ENCODE peak calls at places on chromosomes 11 and 22, in four cellular contexts. N is fibroblast of lung, I is IMR-90, W is stomach. S is an unnamed sample. For H3K27me3, the result is how much of the 10 kb centered on the place peaks cover.

GRCh38 chr11:47272706-47273105 is 2.8 kb downstream of the MADD start:
- DNase-seq in N (no peak), I (peak), W (no peak), S (no peak)

GRCh38 chr11:17263803-17264202 is 12.7 kb upstream of the NUCB2 start:
- DNase-seq in N (peak), I (peak), W (no peak), S (no peak)

GRCh38 chr11:492416-493226 is 14.4 kb downstream of the RNH1 start:
- DNase-seq in N (no peak), I (no peak), W (no peak), S (no peak)

GRCh38 chr11:76640540-76640939 is 30.0 kb downstream of the LRRC32 start:
- DNase-seq in N (no peak), I (no peak), W (no peak), S (no peak)

GRCh38 chr22:43053176-43053575 is 36.0 kb downstream of the TTLL1 start:
- DNase-seq in N (no peak), I (no peak), W (no peak), S (no peak)

GRCh38 chr11:76550781-76551180 is 106.0 kb downstream of the EMSY start:
- DNase-seq in N (no peak), I (no peak), W (no peak), S (no peak)

GRCh38 chr11:108220721-108221346 is 1.6 kb downstream of the NPAT start:
- DNase-seq in N (no peak), I (no peak), W (no peak), S (no peak)

GRCh38 chr11:68275721-68276488 is 4.1 kb upstream of the C11orf24 start:
- DNase-seq in N (no peak), I (no peak), W (no peak), S (no peak)

GRCh38 chr11:75288846-75289760 is 48.5 kb downstream of the TPBGL start:
- DNase-seq in N (peak), I (no peak), W (no peak), S (no peak)

GRCh38 chr11:5691963-5692358 is 2.4 kb downstream of the TRIM22 start:
- DNase-seq in N (no peak), I (no peak), W (no peak), S (no peak)
- H3K4me3 ChIP-seq in N (peak), I (no peak), W (no peak), S (peak)

GRCh38 chr11:126345759-126346585 is 9.5 kb upstream of the ST3GAL4 start:
- DNase-seq in N (peak), I (peak), W (no peak), S (no peak)
- H3K27ac ChIP-seq in N (peak), I (peak), W (peak), S (no peak)

GRCh38 chr22:26636296-26636695 is 14.5 kb downstream of the CRYBA4 start:
- DNase-seq in N (no peak), I (no peak), W (no peak), S (no peak)
- H3K27me3 ChIP-seq in N (under half), I (under half), W (under half), S (under half)

GRCh38 chr11:62857541-62857982 is 18.2 kb upstream of the WDR74 start:
- DNase-seq in N (peak), I (peak), W (no peak), S (no peak)
- H3K4me3 ChIP-seq in N (peak), I (no peak), W (no peak), S (no peak)

DNA sequence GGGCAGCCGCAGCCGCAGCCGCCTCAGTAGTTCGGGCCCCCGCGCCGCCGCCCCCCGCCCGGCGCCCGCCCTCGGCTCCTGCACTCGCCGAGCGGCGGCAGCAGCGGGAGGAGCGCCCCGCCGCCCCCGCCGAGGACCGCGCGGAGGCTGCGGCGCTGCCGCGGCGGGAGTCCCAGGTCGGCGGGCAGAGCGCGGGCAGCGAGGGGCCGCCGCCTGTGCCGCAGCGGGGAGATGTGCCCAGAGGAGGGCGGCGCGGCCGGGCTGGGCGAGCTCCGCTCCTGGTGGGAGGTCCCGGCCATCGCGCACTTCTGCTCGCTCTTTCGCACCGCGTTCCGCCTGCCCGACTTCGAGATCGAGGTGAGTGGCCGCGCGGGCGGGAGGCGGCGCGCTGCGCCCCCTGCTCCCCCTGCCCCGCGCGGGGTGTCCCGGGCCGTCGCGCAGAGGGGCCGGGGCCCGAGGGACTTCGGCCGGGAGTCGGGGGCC is 334 bp downstream of the CECR2 start:
- DNase-seq in N (no peak), I (no peak), W (no peak), S (no peak)
- H3K27ac ChIP-seq in N (no peak), I (no peak), W (peak), S (no peak)

DNA sequence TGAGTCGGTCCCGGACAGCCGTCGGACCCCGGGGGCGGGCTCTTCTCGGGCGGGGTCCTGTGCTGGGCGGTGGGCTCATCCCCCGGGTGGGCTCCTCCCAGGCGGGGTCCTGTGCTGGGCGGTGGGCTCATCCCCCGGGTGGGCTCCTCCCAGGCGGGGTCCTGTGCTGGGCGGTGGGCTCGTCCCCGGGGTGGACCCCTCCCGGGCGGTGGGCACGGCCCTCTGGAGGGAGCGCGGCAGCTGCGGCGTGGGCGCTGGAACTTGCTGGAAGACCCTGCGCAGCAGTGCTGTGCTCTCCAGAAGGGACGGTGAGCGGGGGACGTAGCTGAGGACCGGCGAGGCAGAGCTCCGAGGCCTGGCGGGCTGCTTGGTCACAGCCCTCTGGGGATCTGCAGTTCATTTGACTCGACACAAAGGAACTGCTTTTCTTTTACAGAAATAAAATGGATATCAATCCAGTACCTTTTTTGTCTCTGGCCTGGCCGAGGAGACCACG is 602 bp downstream of the JAM3 start:
- DNase-seq in N (peak), I (peak), W (no peak), S (no peak)
- H3K27me3 ChIP-seq in N (under half), I (under half), W (under half), S (under half)

DNA sequence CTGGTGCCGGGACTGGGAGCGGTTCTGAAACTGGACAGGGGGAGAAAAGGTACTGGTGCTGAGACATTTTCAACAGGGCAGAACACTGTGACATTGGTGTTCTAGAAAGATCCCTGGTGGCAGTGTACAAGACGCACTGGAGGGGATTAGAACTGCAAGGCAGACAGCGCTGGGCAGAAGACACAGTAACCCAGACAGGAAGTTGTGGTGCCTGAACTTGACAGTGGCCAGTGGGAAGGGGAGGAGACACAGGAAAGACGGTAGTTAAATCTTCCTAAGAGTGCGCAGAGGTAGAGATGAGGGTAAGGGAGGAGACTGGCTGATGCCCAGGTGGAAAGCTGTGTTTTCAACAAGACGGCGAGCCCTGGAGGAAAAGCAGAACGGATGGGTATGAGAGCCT is 24.5 kb downstream of the FAM227A start:
- DNase-seq in N (no peak), I (no peak), W (no peak), S (no peak)
- H3K4me3 ChIP-seq in N (no peak), I (no peak), W (no peak), S (no peak)

S was measured in CD8-positive, alpha-beta T cell.